ENCODE peak calls at places on chromosomes 5 and 9, in six cellular contexts. One of them, this sample, is unnamed.

GRCh38 chr5:34708777-34709176 is 52.6 kb downstream of the RAI14 start:
- DNase-seq in SK-N-SH: no peak
- DNase-seq in GM12878: no peak
- DNase-seq in HCT116: no peak
- DNase-seq in H1: no peak
- DNase-seq in K562: no peak
- DNase-seq in this sample: no peak

GRCh38 chr5:180289433-180289832 is 2.5 kb downstream of the MAPK9 start:
- DNase-seq in SK-N-SH: peak; percentile 62
- DNase-seq in GM12878: no peak
- DNase-seq in HCT116: no peak
- DNase-seq in H1: no peak
- DNase-seq in K562: no peak
- DNase-seq in this sample: peak; percentile 92

GRCh38 chr9:113578877-113579269 is 115.3 kb downstream of the RGS3 start:
- DNase-seq in SK-N-SH: peak; percentile 60
- DNase-seq in GM12878: peak; percentile 88
- DNase-seq in HCT116: peak; percentile 59
- DNase-seq in H1: no peak
- DNase-seq in K562: peak; percentile 63
- DNase-seq in this sample: no peak

GRCh38 chr9:116644099-116644688 is 42.9 kb upstream of the TRIM32 start:
- DNase-seq in SK-N-SH: no peak
- DNase-seq in GM12878: no peak
- DNase-seq in HCT116: no peak
- DNase-seq in H1: no peak
- DNase-seq in K562: no peak
- DNase-seq in this sample: no peak

GRCh38 chr5:158286827-158287226 is 427.9 kb upstream of the CLINT1 start:
- DNase-seq in SK-N-SH: no peak
- DNase-seq in GM12878: no peak
- DNase-seq in HCT116: no peak
- DNase-seq in H1: no peak
- DNase-seq in K562: no peak
- DNase-seq in this sample: no peak

GRCh38 chr5:77168187-77168883 is 42.1 kb upstream of the PDE8B start:
- DNase-seq in SK-N-SH: no peak
- DNase-seq in GM12878: no peak
- DNase-seq in HCT116: no peak
- DNase-seq in H1: no peak
- DNase-seq in K562: no peak
- DNase-seq in this sample: no peak

GRCh38 chr5:153551537-153552079 is 61.1 kb downstream of the GRIA1 start:
- DNase-seq in SK-N-SH: peak; percentile 5
- DNase-seq in GM12878: no peak
- DNase-seq in HCT116: peak; percentile 48
- DNase-seq in H1: no peak
- DNase-seq in K562: no peak
- DNase-seq in this sample: no peak

GRCh38 chr9:105281272-105281671 is 36.8 kb downstream of the SLC44A1 start:
- DNase-seq in SK-N-SH: no peak
- DNase-seq in GM12878: no peak
- DNase-seq in HCT116: no peak
- DNase-seq in H1: no peak
- DNase-seq in K562: no peak
- DNase-seq in this sample: no peak

GRCh38 chr9:2169035-2169434 is 153.9 kb downstream of the SMARCA2 start:
- DNase-seq in SK-N-SH: no peak
- DNase-seq in GM12878: no peak
- DNase-seq in HCT116: no peak
- DNase-seq in H1: no peak
- DNase-seq in K562: no peak
- DNase-seq in this sample: no peak

GRCh38 chr9:83281306-83282255 is 218.6 kb upstream of the RASEF start:
- DNase-seq in SK-N-SH: peak; percentile 43
- DNase-seq in GM12878: no peak
- DNase-seq in HCT116: no peak
- DNase-seq in H1: no peak
- DNase-seq in K562: no peak
- DNase-seq in this sample: no peak

GRCh38 chr5:151463137-151464029 is 16.0 kb downstream of the SLC36A1 start:
- DNase-seq in SK-N-SH: no peak
- DNase-seq in GM12878: no peak
- DNase-seq in HCT116: no peak
- DNase-seq in H1: peak; percentile 83
- DNase-seq in K562: no peak
- DNase-seq in this sample: peak; percentile 37

DNA sequence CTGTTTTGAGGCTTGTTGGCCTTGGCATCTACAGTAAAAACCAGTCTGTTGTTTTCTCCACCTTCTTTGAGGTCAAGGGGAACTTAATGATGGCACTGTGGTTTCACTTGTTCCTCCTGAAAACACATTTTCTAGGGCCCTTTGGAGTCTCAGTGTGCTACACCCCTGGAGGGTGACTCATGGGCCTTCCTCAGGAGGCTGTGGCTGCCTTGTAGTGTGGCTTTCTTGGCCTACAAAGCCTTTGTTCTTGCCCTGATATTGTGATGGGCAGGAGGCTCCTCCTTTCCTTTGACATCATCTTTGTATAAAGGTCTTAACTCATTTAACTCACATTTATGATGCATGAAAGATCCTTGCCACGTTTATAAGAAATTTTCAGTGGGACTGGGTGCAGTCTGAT is 56.3 kb upstream of the GPBP1 start:
- DNase-seq in SK-N-SH: no peak
- DNase-seq in GM12878: peak; percentile 7
- DNase-seq in HCT116: no peak
- DNase-seq in H1: no peak
- DNase-seq in K562: no peak
- DNase-seq in this sample: no peak
- TF ChIP-seq JUND in SK-N-SH: no peak
- TF ChIP-seq JUND in GM12878: no peak
- TF ChIP-seq JUND in HCT116: no peak
- TF ChIP-seq JUND in H1: no peak
- TF ChIP-seq JUND in K562: no peak
- TF ChIP-seq JUND in this sample: no peak

GRCh38 chr9:101027246-101027645 is 1.3 kb upstream of the PLPPR1 start:
- DNase-seq in SK-N-SH: no peak
- DNase-seq in GM12878: no peak
- DNase-seq in HCT116: no peak
- DNase-seq in H1: no peak
- DNase-seq in K562: no peak
- DNase-seq in this sample: no peak

GRCh38 chr9:101030022-101030391 is 1.5 kb downstream of the PLPPR1 start:
- DNase-seq in SK-N-SH: no peak
- DNase-seq in GM12878: no peak
- DNase-seq in HCT116: no peak
- DNase-seq in H1: no peak
- DNase-seq in K562: no peak
- DNase-seq in this sample: no peak

GRCh38 chr9:101027733-101028345 is 688 bp upstream of the PLPPR1 start:
- DNase-seq in SK-N-SH: no peak
- DNase-seq in GM12878: no peak
- DNase-seq in HCT116: no peak
- DNase-seq in H1: no peak
- DNase-seq in K562: no peak
- DNase-seq in this sample: no peak

GRCh38 chr9:101029300-101030021 is 934 bp downstream of the PLPPR1 start:
- DNase-seq in SK-N-SH: peak; percentile 4
- DNase-seq in GM12878: no peak
- DNase-seq in HCT116: no peak
- DNase-seq in H1: no peak
- DNase-seq in K562: no peak
- DNase-seq in this sample: no peak

DNA sequence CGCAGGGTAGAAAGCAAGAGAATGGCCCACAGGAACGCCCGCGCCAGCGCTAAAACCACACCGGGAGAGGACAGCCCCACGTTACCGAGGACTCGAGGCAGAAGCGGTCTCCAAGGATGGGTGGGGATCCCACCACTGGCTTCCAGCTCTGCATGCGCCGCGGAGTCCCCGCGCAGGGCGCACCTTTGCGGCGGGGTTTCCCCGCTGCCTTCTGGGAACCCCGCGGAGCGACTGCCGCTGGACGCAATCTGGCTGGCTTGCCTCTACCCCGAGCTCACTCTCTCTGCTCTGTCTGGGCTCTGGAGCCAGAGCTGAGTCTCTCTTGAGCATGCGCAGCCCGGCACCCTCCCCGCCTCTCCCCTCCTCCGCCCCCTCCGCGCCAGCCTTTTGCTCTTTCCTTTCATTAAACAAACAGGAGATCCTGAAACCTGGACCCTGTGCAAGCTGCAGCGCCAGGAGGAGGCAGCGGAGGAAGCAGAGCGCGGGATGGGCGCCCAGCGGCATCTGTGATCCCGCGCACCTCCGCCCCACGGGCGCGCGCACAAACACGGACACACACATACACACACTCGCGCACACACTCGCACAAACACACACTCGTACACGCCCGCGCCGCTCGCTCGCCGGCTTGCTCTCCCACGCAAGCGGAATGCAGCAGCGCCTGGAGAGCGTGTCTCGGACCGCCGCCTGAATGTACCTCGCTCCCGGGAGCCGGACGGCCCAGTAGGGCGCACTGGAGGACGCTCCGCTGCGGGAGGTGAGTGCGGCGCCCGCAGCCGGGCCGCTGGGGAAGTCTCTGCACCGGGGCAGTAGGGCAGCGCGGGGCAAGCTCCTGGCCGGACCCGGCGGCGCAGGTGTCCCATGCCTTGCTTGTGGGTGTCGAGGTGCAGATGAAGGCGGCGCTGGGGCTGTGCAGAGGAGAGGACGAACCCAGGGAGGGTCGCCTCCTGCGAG is at the start of gene PLPPR1:
- DNase-seq in SK-N-SH: peak; percentile 78
- DNase-seq in GM12878: no peak
- DNase-seq in HCT116: no peak
- DNase-seq in H1: peak; percentile 85
- DNase-seq in K562: no peak
- DNase-seq in this sample: peak; percentile 74
- TF ChIP-seq JUND in SK-N-SH: no peak
- TF ChIP-seq JUND in GM12878: no peak
- TF ChIP-seq JUND in HCT116: no peak
- TF ChIP-seq JUND in H1: no peak
- TF ChIP-seq JUND in K562: no peak
- TF ChIP-seq JUND in this sample: no peak

GRCh38 chr5:1847056-1847455 is 35.7 kb downstream of the IRX4 start:
- DNase-seq in SK-N-SH: no peak
- DNase-seq in GM12878: no peak
- DNase-seq in HCT116: no peak
- DNase-seq in H1: no peak
- DNase-seq in K562: no peak
- DNase-seq in this sample: no peak

GRCh38 chr5:1844708-1845436 is 37.9 kb downstream of the IRX4 start:
- DNase-seq in SK-N-SH: no peak
- DNase-seq in GM12878: no peak
- DNase-seq in HCT116: no peak
- DNase-seq in H1: no peak
- DNase-seq in K562: no peak
- DNase-seq in this sample: no peak

GRCh38 chr5:1847611-1848010 is 35.1 kb downstream of the IRX4 start:
- DNase-seq in SK-N-SH: no peak
- DNase-seq in GM12878: no peak
- DNase-seq in HCT116: no peak
- DNase-seq in H1: no peak
- DNase-seq in K562: no peak
- DNase-seq in this sample: no peak

GRCh38 chr5:1845696-1846095 is 37.0 kb downstream of the IRX4 start:
- DNase-seq in SK-N-SH: no peak
- DNase-seq in GM12878: no peak
- DNase-seq in HCT116: no peak
- DNase-seq in H1: no peak
- DNase-seq in K562: no peak
- DNase-seq in this sample: no peak

DNA sequence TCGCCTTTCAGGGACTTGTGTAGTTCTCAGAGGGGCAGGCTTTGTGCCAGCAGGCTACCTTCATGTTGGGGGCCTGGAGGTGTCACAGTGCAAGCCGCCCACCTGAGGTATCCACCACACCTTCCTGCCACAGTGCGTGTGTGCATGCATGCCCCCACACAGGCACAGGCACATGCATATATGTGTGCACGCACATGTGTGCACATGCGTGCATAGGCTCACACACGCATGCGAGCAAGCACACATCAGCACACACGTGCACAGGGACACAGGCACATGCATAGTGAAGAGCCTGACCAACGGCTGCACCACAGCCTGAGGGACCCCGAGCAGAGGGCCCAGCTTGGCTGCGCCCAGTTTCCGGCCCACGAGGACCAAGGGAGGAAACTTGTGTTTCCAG is 36.1 kb downstream of the IRX4 start:
- DNase-seq in SK-N-SH: no peak
- DNase-seq in GM12878: no peak
- DNase-seq in HCT116: no peak
- DNase-seq in H1: no peak
- DNase-seq in K562: no peak
- DNase-seq in this sample: no peak
- TF ChIP-seq JUND in SK-N-SH: no peak
- TF ChIP-seq JUND in GM12878: no peak
- TF ChIP-seq JUND in HCT116: no peak
- TF ChIP-seq JUND in H1: no peak
- TF ChIP-seq JUND in K562: no peak
- TF ChIP-seq JUND in this sample: no peak

DNA sequence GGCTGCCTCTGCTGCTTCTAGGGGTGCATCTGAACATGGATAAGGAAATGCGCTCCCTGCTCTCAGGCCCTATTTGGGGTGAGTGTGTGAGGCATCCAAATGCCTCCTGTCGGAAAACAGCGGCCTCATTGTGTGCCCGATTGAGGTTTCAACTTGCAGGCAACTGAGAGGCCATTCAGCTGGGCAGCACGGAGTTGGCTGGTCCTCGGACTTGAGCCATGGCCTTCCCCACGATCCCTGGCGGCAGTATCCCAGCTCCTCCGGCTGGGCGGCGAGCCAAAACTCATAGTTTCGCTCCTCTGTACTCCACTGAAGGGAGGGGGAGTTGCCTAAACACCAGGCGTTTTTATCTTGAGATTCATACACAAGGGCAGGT is 597.3 kb upstream of the SGCD start:
- DNase-seq in SK-N-SH: peak; percentile 26
- DNase-seq in GM12878: no peak
- DNase-seq in HCT116: no peak
- DNase-seq in H1: peak; percentile 60
- DNase-seq in K562: no peak
- DNase-seq in this sample: no peak
- TF ChIP-seq JUND in SK-N-SH: no peak
- TF ChIP-seq JUND in GM12878: no peak
- TF ChIP-seq JUND in HCT116: no peak
- TF ChIP-seq JUND in H1: no peak
- TF ChIP-seq JUND in K562: no peak
- TF ChIP-seq JUND in this sample: no peak

GRCh38 chr5:143182901-143183820 is 220.3 kb downstream of the NR3C1 start:
- DNase-seq in SK-N-SH: no peak
- DNase-seq in GM12878: peak; percentile 84
- DNase-seq in HCT116: no peak
- DNase-seq in H1: no peak
- DNase-seq in K562: no peak
- DNase-seq in this sample: no peak
- TF ChIP-seq JUND in SK-N-SH: no peak
- TF ChIP-seq JUND in GM12878: peak; percentile 80
- TF ChIP-seq JUND in HCT116: no peak
- TF ChIP-seq JUND in H1: no peak
- TF ChIP-seq JUND in K562: no peak
- TF ChIP-seq JUND in this sample: peak; percentile 29

This sample was measured in T47D.